ENCODE peak calls at places on chromosomes 7 and 10, in eight cellular contexts. One of them, this sample, is unnamed.

GRCh38 chr7:150357771-150358427 is 10.7 kb upstream of the REPIN1 start:
- DNase-seq in mammary epithelial cell: peak; percentile 59
- DNase-seq in AG04449: no peak
- DNase-seq in GM12865: no peak
- DNase-seq in cardiac fibroblast: no peak
- DNase-seq in colonic mucosa: no peak
- DNase-seq in heart left ventricle: no peak
- DNase-seq in heart right ventricle: no peak
- DNase-seq in this sample: no peak

GRCh38 chr10:47181057-47181849 is 118.7 kb upstream of the GDF10 start:
- DNase-seq in mammary epithelial cell: no peak
- DNase-seq in AG04449: no peak
- DNase-seq in GM12865: no peak
- DNase-seq in cardiac fibroblast: no peak
- DNase-seq in colonic mucosa: no peak
- DNase-seq in heart left ventricle: no peak
- DNase-seq in heart right ventricle: no peak
- DNase-seq in this sample: no peak

GRCh38 chr10:114663631-114664030 is 5.6 kb upstream of the ABLIM1 start:
- DNase-seq in mammary epithelial cell: no peak
- DNase-seq in AG04449: no peak
- DNase-seq in GM12865: no peak
- DNase-seq in cardiac fibroblast: no peak
- DNase-seq in colonic mucosa: no peak
- DNase-seq in heart left ventricle: no peak
- DNase-seq in heart right ventricle: no peak
- DNase-seq in this sample: no peak

GRCh38 chr10:12709516-12709915 is 292.0 kb downstream of the CCDC3 start:
- DNase-seq in mammary epithelial cell: no peak
- DNase-seq in AG04449: no peak
- DNase-seq in GM12865: no peak
- DNase-seq in cardiac fibroblast: peak; percentile 47
- DNase-seq in colonic mucosa: no peak
- DNase-seq in heart left ventricle: no peak
- DNase-seq in heart right ventricle: no peak
- DNase-seq in this sample: peak; percentile 39

GRCh38 chr10:73244866-73245477 is 2.1 kb downstream of the DNAJC9 start:
- DNase-seq in mammary epithelial cell: no peak
- DNase-seq in AG04449: no peak
- DNase-seq in GM12865: peak; percentile 21
- DNase-seq in cardiac fibroblast: peak; percentile 35
- DNase-seq in colonic mucosa: no peak
- DNase-seq in heart left ventricle: no peak
- DNase-seq in heart right ventricle: no peak
- DNase-seq in this sample: no peak

GRCh38 chr10:97553575-97554100 is 18.9 kb upstream of the ANKRD2 start:
- DNase-seq in mammary epithelial cell: peak; percentile 56
- DNase-seq in AG04449: no peak
- DNase-seq in GM12865: peak; percentile 81
- DNase-seq in cardiac fibroblast: peak; percentile 86
- DNase-seq in colonic mucosa: peak; percentile 47
- DNase-seq in heart left ventricle: peak; percentile 73
- DNase-seq in heart right ventricle: peak; percentile 65
- DNase-seq in this sample: no peak

GRCh38 chr7:50315739-50316671 is 11.5 kb downstream of the IKZF1 start:
- DNase-seq in mammary epithelial cell: no peak
- DNase-seq in AG04449: no peak
- DNase-seq in GM12865: no peak
- DNase-seq in cardiac fibroblast: no peak
- DNase-seq in colonic mucosa: no peak
- DNase-seq in heart left ventricle: no peak
- DNase-seq in heart right ventricle: no peak
- DNase-seq in this sample: no peak

GRCh38 chr7:83325083-83325482 is 162.4 kb upstream of the PCLO start:
- DNase-seq in mammary epithelial cell: no peak
- DNase-seq in AG04449: no peak
- DNase-seq in GM12865: no peak
- DNase-seq in cardiac fibroblast: no peak
- DNase-seq in colonic mucosa: no peak
- DNase-seq in heart left ventricle: no peak
- DNase-seq in heart right ventricle: no peak
- DNase-seq in this sample: no peak

GRCh38 chr10:86958109-86958830 is at the start of gene SNCG:
- DNase-seq in mammary epithelial cell: no peak
- DNase-seq in AG04449: no peak
- DNase-seq in GM12865: no peak
- DNase-seq in cardiac fibroblast: peak; percentile 55
- DNase-seq in colonic mucosa: peak; percentile 19
- DNase-seq in heart left ventricle: peak; percentile 40
- DNase-seq in heart right ventricle: peak; percentile 69
- DNase-seq in this sample: no peak

GRCh38 chr10:102814873-102815661 is 22.1 kb downstream of the CYP17A1 start:
- DNase-seq in mammary epithelial cell: no peak
- DNase-seq in AG04449: no peak
- DNase-seq in GM12865: no peak
- DNase-seq in cardiac fibroblast: peak; percentile 74
- DNase-seq in colonic mucosa: no peak
- DNase-seq in heart left ventricle: peak; percentile 86
- DNase-seq in heart right ventricle: peak; percentile 84
- DNase-seq in this sample: no peak

GRCh38 chr7:156735861-156736260 is 95.3 kb downstream of the RNF32 start:
- DNase-seq in mammary epithelial cell: no peak
- DNase-seq in AG04449: no peak
- DNase-seq in GM12865: no peak
- DNase-seq in cardiac fibroblast: no peak
- DNase-seq in colonic mucosa: no peak
- DNase-seq in heart left ventricle: no peak
- DNase-seq in heart right ventricle: no peak
- DNase-seq in this sample: no peak

GRCh38 chr7:120583835-120584586 is 273.9 kb downstream of the TSPAN12 start:
- DNase-seq in mammary epithelial cell: peak; percentile 5
- DNase-seq in AG04449: peak; percentile 75
- DNase-seq in GM12865: no peak
- DNase-seq in cardiac fibroblast: peak; percentile 58
- DNase-seq in colonic mucosa: no peak
- DNase-seq in heart left ventricle: no peak
- DNase-seq in heart right ventricle: no peak
- DNase-seq in this sample: no peak

GRCh38 chr7:116792813-116793212 is 69.6 kb upstream of the CAPZA2 start:
- DNase-seq in mammary epithelial cell: no peak
- DNase-seq in AG04449: no peak
- DNase-seq in GM12865: no peak
- DNase-seq in cardiac fibroblast: no peak
- DNase-seq in colonic mucosa: no peak
- DNase-seq in heart left ventricle: no peak
- DNase-seq in heart right ventricle: no peak
- DNase-seq in this sample: no peak

GRCh38 chr10:42743697-42744096 is 38.9 kb upstream of the BMS1 start:
- DNase-seq in mammary epithelial cell: no peak
- DNase-seq in AG04449: no peak
- DNase-seq in GM12865: no peak
- DNase-seq in cardiac fibroblast: no peak
- DNase-seq in colonic mucosa: no peak
- DNase-seq in heart left ventricle: no peak
- DNase-seq in heart right ventricle: no peak
- DNase-seq in this sample: no peak

GRCh38 chr7:8208661-8209060 is 53.3 kb downstream of the ICA1 start:
- DNase-seq in mammary epithelial cell: no peak
- DNase-seq in AG04449: no peak
- DNase-seq in GM12865: no peak
- DNase-seq in cardiac fibroblast: no peak
- DNase-seq in colonic mucosa: no peak
- DNase-seq in heart left ventricle: no peak
- DNase-seq in heart right ventricle: no peak
- DNase-seq in this sample: no peak

GRCh38 chr7:979886-980571 is 3.0 kb upstream of the CYP2W1 start:
- DNase-seq in mammary epithelial cell: no peak
- DNase-seq in AG04449: no peak
- DNase-seq in GM12865: no peak
- DNase-seq in cardiac fibroblast: peak; percentile 18
- DNase-seq in colonic mucosa: no peak
- DNase-seq in heart left ventricle: no peak
- DNase-seq in heart right ventricle: no peak
- DNase-seq in this sample: no peak

GRCh38 chr7:80905334-80905733 is 13.5 kb downstream of the SEMA3C start:
- DNase-seq in mammary epithelial cell: no peak
- DNase-seq in AG04449: no peak
- DNase-seq in GM12865: no peak
- DNase-seq in cardiac fibroblast: no peak
- DNase-seq in colonic mucosa: no peak
- DNase-seq in heart left ventricle: no peak
- DNase-seq in heart right ventricle: no peak
- DNase-seq in this sample: no peak

DNA sequence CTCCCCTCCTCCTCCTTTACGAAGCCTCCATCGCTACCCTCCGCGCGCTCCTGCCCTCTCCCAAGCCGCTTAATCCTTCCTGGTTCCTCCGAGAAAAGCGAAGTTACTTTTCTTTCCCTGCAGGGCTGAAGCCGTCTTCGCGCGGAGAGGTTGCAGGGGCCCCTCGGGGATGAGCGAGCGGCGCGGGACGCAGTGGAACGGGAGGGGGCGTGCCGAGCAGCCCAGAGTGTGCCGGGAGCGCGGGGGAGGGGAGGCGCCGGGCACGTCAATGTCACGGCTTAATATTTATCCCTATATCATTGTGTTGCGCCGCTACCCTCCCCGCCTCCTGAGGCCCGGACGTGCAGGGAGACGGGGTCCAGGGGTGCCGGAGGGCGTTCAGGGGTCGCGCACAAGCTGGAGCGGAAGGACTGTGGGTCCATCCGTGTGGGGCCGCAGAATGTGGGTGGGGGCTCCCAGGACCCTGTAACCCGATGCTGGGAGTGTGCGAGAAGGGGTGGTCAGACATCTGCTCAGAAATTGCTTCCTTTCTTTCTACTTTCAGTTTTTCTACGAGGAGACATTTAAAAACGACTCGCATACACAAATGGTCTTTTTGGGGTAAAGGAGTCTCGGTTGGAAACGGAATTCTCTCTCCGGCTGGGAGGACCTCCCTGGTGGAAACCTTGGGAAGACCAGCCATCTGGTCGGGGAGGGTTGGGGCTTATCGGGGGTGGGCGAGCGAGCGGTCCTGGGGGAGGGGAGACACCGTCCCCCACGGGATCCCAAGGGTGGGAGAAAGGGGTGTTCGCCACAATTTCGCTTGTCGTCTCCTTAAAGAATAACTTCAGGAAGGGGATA is 2.4 kb downstream of the CDK6 start:
- DNase-seq in mammary epithelial cell: peak; percentile 76
- DNase-seq in AG04449: no peak
- DNase-seq in GM12865: peak; percentile 86
- DNase-seq in cardiac fibroblast: peak; percentile 85
- DNase-seq in colonic mucosa: peak; percentile 92
- DNase-seq in heart left ventricle: peak; percentile 87
- DNase-seq in heart right ventricle: peak; percentile 86
- DNase-seq in this sample: peak; percentile 62
- TF ChIP-seq CTCF in mammary epithelial cell: peak; percentile 46
- TF ChIP-seq CTCF in AG04449: peak; percentile 57
- TF ChIP-seq CTCF in GM12865: peak; percentile 31
- TF ChIP-seq CTCF in cardiac fibroblast: peak; percentile 7
- TF ChIP-seq CTCF in colonic mucosa: peak; percentile 17
- TF ChIP-seq CTCF in heart left ventricle: peak; percentile 36
- TF ChIP-seq CTCF in heart right ventricle: no peak
- TF ChIP-seq CTCF in this sample: peak; percentile 36

GRCh38 chr7:105399043-105399725 is 10.5 kb upstream of the SRPK2 start:
- DNase-seq in mammary epithelial cell: no peak
- DNase-seq in AG04449: no peak
- DNase-seq in GM12865: peak; percentile 6
- DNase-seq in cardiac fibroblast: peak; percentile 61
- DNase-seq in colonic mucosa: no peak
- DNase-seq in heart left ventricle: no peak
- DNase-seq in heart right ventricle: no peak
- DNase-seq in this sample: peak; percentile 2
- TF ChIP-seq CTCF in mammary epithelial cell: peak; percentile 32
- TF ChIP-seq CTCF in AG04449: no peak
- TF ChIP-seq CTCF in GM12865: no peak
- TF ChIP-seq CTCF in cardiac fibroblast: peak; percentile 40
- TF ChIP-seq CTCF in colonic mucosa: no peak
- TF ChIP-seq CTCF in heart left ventricle: no peak
- TF ChIP-seq CTCF in heart right ventricle: no peak
- TF ChIP-seq CTCF in this sample: peak; percentile 36

DNA sequence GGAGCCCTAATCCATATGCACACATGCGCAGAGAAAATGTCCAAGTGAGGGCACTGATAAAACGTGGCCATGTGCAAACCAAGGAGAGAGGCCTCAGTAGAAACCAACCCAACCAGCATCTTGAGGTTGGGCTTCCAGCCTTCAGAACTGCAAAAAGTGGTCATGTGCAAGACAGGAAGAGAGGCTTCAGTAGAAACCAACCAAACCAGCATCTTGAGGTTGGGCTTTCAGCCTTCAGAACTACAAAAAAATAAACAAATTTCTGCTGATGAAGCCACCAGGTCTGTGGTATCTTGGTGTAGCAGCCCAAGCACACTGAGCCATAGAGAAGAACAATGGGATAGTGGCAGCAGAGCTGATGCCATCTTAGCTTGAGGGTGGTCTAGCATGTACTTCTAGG is 371.5 kb downstream of the CALN1 start:
- DNase-seq in mammary epithelial cell: no peak
- DNase-seq in AG04449: no peak
- DNase-seq in GM12865: no peak
- DNase-seq in cardiac fibroblast: no peak
- DNase-seq in colonic mucosa: no peak
- DNase-seq in heart left ventricle: no peak
- DNase-seq in heart right ventricle: no peak
- DNase-seq in this sample: no peak
- TF ChIP-seq CTCF in mammary epithelial cell: no peak
- TF ChIP-seq CTCF in AG04449: no peak
- TF ChIP-seq CTCF in GM12865: no peak
- TF ChIP-seq CTCF in cardiac fibroblast: no peak
- TF ChIP-seq CTCF in colonic mucosa: no peak
- TF ChIP-seq CTCF in heart left ventricle: no peak
- TF ChIP-seq CTCF in heart right ventricle: no peak
- TF ChIP-seq CTCF in this sample: no peak

DNA sequence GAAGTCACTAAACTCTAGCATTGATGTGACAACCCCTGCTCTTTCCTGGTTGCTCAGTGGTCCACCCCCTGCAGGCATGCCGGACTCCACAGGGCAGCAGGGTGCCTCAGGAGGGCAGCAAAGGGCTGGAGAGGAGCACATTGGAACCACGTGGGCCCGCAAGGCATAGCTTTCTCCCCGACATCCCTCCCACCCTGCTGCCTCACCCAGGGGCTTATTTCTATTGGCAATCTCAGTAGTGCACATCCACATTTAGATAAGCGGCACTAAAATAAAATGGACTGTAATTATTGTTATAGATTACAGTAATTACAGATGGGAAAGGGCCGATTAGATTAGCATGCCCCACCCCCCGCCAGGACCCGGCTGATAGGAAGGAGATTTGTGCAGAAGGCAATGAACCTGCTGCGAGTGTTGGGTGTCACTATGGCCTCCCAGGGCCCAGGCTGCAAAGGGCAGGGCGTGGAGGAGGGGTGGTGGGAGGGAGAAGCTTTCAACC is 580.1 kb downstream of the GRID1 start:
- DNase-seq in mammary epithelial cell: no peak
- DNase-seq in AG04449: no peak
- DNase-seq in GM12865: peak; percentile 22
- DNase-seq in cardiac fibroblast: no peak
- DNase-seq in colonic mucosa: no peak
- DNase-seq in heart left ventricle: no peak
- DNase-seq in heart right ventricle: no peak
- DNase-seq in this sample: no peak
- TF ChIP-seq CTCF in mammary epithelial cell: no peak
- TF ChIP-seq CTCF in AG04449: no peak
- TF ChIP-seq CTCF in GM12865: peak; percentile 33
- TF ChIP-seq CTCF in cardiac fibroblast: no peak
- TF ChIP-seq CTCF in colonic mucosa: no peak
- TF ChIP-seq CTCF in heart left ventricle: peak; percentile 26
- TF ChIP-seq CTCF in heart right ventricle: peak; percentile 25
- TF ChIP-seq CTCF in this sample: no peak

This sample was measured in AG09319.